ENCODE peak calls at places on chromosomes 2 and 18, in five cellular contexts. L is GM23338, P is MM.1S, N is PC-3, D is HCT116. O is an unnamed sample.

GRCh38 chr2:27322301-27322765 is 564 bp downstream of the MPV17 start:
- DNase-seq in D (no peak), P (no peak), N (peak; percentile 4), L (peak; percentile 26), O (peak; percentile 48)

GRCh38 chr18:9914584-9915290 is 921 bp downstream of the VAPA start:
- DNase-seq in D (peak; percentile 49), P (peak; percentile 83), N (peak; percentile 91), L (peak; percentile 54), O (peak; percentile 91)

GRCh38 chr2:26978061-26978596 is 7.7 kb downstream of the MAPRE3 start:
- DNase-seq in N (peak; percentile 87), L (no peak), D (no peak), P (no peak), O (peak; percentile 29)

GRCh38 chr18:64017870-64018269 is 48.0 kb downstream of the SERPINB8 start:
- DNase-seq in L (peak; percentile 60), N (peak; percentile 60), P (peak; percentile 50), D (peak; percentile 15), O (peak; percentile 54)

GRCh38 chr2:125418483-125418882 is 1237.5 kb upstream of the GYPC start:
- DNase-seq in P (no peak), N (no peak), D (no peak), L (no peak), O (no peak)

GRCh38 chr2:88735133-88735532 is 43.7 kb downstream of the RPIA start:
- DNase-seq in P (no peak), N (no peak), D (no peak), L (no peak), O (no peak)

GRCh38 chr2:215363461-215364156 is 51.8 kb downstream of the ATIC start:
- DNase-seq in N (no peak), D (no peak), P (no peak), L (no peak), O (peak; percentile 64)

GRCh38 chr2:166900700-166901099 is 12.4 kb downstream of the XIRP2 start:
- DNase-seq in P (no peak), D (no peak), L (peak; percentile 82), N (peak; percentile 60), O (peak; percentile 48)

GRCh38 chr2:237878321-237879057 is 19.1 kb downstream of the RAMP1 start:
- DNase-seq in D (no peak), P (no peak), L (no peak), N (no peak), O (no peak)

GRCh38 chr2:128196026-128196822 is 105.2 kb downstream of the UGGT1 start:
- DNase-seq in D (no peak), L (peak; percentile 31), N (no peak), P (no peak), O (no peak)

GRCh38 chr18:58314284-58314683 is 270.3 kb downstream of the NEDD4L start:
- DNase-seq in D (peak; percentile 53), L (no peak), N (peak; percentile 86), P (no peak), O (peak; percentile 97)

GRCh38 chr2:234880551-234881211 is 71.1 kb upstream of the SH3BP4 start:
- DNase-seq in P (no peak), N (peak; percentile 90), L (no peak), D (peak; percentile 59), O (peak; percentile 67)

GRCh38 chr2:241009601-241010530 is 11.4 kb downstream of the SNED1 start:
- DNase-seq in D (no peak), N (peak; percentile 48), P (no peak), L (peak; percentile 74), O (peak; percentile 91)

GRCh38 chr2:23430263-23430662 is 45.3 kb downstream of the KLHL29 start:
- DNase-seq in N (peak; percentile 45), L (no peak), D (no peak), P (no peak), O (peak; percentile 90)

GRCh38 chr2:236341721-236342120 is 77.5 kb upstream of the ASB18 start:
- DNase-seq in L (no peak), P (no peak), D (no peak), N (no peak), O (no peak)

GRCh38 chr2:239365071-239365781 is 35.6 kb downstream of the HDAC4 start:
- DNase-seq in P (no peak), D (no peak), N (no peak), L (no peak), O (no peak)

GRCh38 chr2:110851531-110851930 is 119.2 kb downstream of the ACOXL start:
- DNase-seq in N (no peak), P (no peak), L (no peak), D (no peak), O (no peak)
- H3K4me2 ChIP-seq in N (no peak overlapping the region), P (no peak overlapping the region), L (no peak overlapping the region), D (no peak overlapping the region), O (no peak overlapping the region)

DNA sequence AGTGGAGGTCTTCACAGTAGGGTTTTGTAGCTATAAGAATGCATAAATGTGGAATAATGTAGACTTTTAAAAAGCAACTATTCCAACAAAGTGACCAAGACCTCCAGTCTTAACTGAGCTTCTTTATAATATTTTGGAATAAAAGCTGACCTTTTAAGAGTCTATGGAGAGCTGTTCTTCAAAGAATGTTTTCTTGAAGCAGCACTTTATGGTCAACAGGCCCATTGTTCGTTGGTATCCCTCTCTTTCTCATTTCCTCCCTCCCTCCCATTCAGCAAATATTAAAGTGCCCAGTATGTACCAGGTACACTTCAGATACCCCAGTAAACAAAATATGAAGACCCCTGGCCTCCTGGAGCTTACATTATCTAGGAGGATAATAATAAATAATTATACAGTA is 140.1 kb upstream of the SMAD7 start:
- DNase-seq in D (no peak), N (no peak), P (no peak), L (no peak), O (no peak)
- TF ChIP-seq EZH2phosphoT487 in D (no peak), N (no peak), P (no peak), L (no peak), O (no peak)

DNA sequence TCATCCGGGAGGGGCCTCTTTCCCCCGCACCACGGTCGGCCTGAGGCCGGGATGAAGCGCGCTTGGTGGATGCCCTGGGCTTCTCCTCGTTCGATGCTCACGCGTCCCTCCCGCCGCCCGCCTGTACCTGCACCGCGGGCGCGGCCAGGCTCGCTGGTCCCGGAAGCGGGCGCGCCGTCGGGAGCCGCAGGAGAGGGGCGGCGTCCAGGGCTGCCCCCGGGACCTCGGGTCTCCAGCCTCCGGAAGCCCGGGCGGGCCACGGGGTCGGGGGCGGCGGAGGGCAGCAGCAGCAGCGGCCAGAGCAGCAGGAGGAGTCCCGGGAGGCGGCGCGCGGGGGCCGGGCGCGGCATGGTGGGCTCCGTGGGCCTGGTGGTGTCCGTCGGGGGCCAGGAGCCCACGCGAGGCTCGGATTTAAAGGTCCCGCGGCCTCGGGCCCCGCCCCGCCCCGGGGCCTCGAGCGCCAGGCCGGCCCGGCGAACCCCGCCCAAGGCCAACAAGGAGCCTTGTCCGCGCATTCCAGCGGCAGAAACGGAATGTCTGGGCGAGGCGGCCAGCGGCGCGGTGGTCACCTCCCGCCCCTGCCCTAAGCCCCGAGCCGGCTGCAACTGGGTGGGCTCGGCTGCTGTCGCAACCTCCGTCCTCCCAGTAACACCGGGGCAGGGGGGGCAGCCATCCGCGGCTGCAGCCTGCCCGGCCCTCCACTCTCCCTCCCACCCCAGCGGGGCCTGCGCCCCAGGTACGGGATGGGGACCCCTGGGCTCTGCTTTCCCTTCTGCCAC is at the start of gene MATN3:
- DNase-seq in N (peak; percentile 59), D (no peak), L (peak; percentile 84), P (no peak), O (peak; percentile 65)
- TF ChIP-seq EZH2 in N (no peak), D (no peak), L (no peak), P (no peak), O (no peak)

DNA sequence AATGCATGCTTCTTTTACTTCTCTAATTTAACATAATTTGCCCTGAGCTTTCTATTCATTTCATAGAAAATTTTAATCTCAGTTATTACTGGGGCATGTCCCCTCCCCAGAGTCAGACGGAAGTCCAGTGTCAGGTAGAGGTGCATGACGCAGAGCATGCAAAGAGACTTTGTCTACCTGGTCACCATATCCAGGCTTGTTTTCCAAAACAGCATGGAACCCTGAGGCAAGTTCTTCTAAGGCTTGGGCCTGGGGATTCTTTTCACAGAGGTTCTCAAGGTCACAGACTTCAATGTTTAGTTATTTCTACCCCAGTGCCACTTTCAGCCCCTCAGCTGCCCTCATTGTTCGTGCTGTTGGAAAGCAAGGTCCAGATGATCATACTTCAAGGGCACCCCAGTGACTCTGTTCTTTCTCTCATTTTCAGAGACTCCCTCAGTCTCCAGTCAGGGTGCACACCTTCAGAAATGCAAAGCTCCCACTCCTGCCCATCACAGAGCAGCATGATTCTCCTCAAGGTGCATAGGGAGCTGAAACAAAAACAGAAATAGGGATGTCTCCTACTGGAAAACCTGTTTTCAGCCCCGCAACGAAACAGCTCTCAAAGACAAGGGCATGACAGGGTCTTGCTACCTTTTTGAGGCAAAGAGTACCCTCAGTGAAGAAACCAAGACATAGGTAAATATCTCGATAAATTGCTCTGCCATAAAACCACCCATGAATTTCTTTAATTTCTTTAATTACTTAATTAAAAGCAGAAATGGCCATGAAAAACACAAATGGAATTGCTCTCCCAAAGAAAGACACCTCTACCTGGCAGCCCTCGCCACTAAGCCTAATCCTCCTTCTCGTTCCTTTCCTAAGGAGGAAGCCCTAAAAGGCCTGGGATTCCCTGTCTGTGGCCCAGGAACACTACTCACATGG is 9.5 kb upstream of the EVA1A start:
- DNase-seq in D (no peak), P (no peak), N (no peak), L (no peak), O (no peak)
- H3K4me2 ChIP-seq in D (no peak overlapping the region), P (no peak overlapping the region), N (no peak overlapping the region), L (no peak overlapping the region), O (peak overlapping the region; percentile 47)

O was measured in GM23248.